ENCODE peak calls at places on chromosomes 12 and 14, in ten cellular contexts. One of them, this sample, is unnamed.

GRCh38 chr12:25187781-25188180 is 7.2 kb downstream of the DNAI7 start:
- DNase-seq in pancreas: no peak
- DNase-seq in body of pancreas: no peak
- DNase-seq in CD8-positive, alpha-beta T cell: no peak
- DNase-seq in prostate gland: no peak
- DNase-seq in Caco-2: no peak
- DNase-seq in cardiac muscle cell: no peak
- DNase-seq in ovary: no peak
- DNase-seq in A549: no peak
- DNase-seq in adrenal gland: no peak
- DNase-seq in this sample: no peak

GRCh38 chr14:101114726-101115481 is 211.4 kb upstream of the RTL1 start:
- DNase-seq in pancreas: peak; percentile 33
- DNase-seq in body of pancreas: no peak
- DNase-seq in CD8-positive, alpha-beta T cell: no peak
- DNase-seq in prostate gland: no peak
- DNase-seq in Caco-2: no peak
- DNase-seq in cardiac muscle cell: no peak
- DNase-seq in ovary: no peak
- DNase-seq in A549: no peak
- DNase-seq in adrenal gland: peak; percentile 29
- DNase-seq in this sample: no peak

GRCh38 chr12:29591140-29592020 is 93.9 kb upstream of the OVCH1 start:
- DNase-seq in pancreas: no peak
- DNase-seq in body of pancreas: no peak
- DNase-seq in CD8-positive, alpha-beta T cell: no peak
- DNase-seq in prostate gland: no peak
- DNase-seq in Caco-2: no peak
- DNase-seq in cardiac muscle cell: peak; percentile 57
- DNase-seq in ovary: peak; percentile 20
- DNase-seq in A549: no peak
- DNase-seq in adrenal gland: no peak
- DNase-seq in this sample: no peak

GRCh38 chr12:89636776-89637160 is 71.9 kb downstream of the ATP2B1 start:
- DNase-seq in pancreas: no peak
- DNase-seq in body of pancreas: no peak
- DNase-seq in CD8-positive, alpha-beta T cell: no peak
- DNase-seq in prostate gland: no peak
- DNase-seq in Caco-2: no peak
- DNase-seq in cardiac muscle cell: no peak
- DNase-seq in ovary: no peak
- DNase-seq in A549: no peak
- DNase-seq in adrenal gland: no peak
- DNase-seq in this sample: no peak

GRCh38 chr12:28569698-28570411 is 379.6 kb downstream of the CCDC91 start:
- DNase-seq in pancreas: no peak
- DNase-seq in body of pancreas: no peak
- DNase-seq in CD8-positive, alpha-beta T cell: no peak
- DNase-seq in prostate gland: no peak
- DNase-seq in Caco-2: no peak
- DNase-seq in cardiac muscle cell: no peak
- DNase-seq in ovary: no peak
- DNase-seq in A549: peak; percentile 25
- DNase-seq in adrenal gland: no peak
- DNase-seq in this sample: no peak

GRCh38 chr12:44873898-44874297 is 2.2 kb downstream of the NELL2 start:
- DNase-seq in pancreas: no peak
- DNase-seq in body of pancreas: no peak
- DNase-seq in CD8-positive, alpha-beta T cell: no peak
- DNase-seq in prostate gland: no peak
- DNase-seq in Caco-2: no peak
- DNase-seq in cardiac muscle cell: peak; percentile 2
- DNase-seq in ovary: no peak
- DNase-seq in A549: no peak
- DNase-seq in adrenal gland: no peak
- DNase-seq in this sample: no peak

GRCh38 chr12:990308-990648 is 745 bp upstream of the ERC1 start:
- DNase-seq in pancreas: peak; percentile 88
- DNase-seq in body of pancreas: peak; percentile 71
- DNase-seq in CD8-positive, alpha-beta T cell: peak; percentile 47
- DNase-seq in prostate gland: peak; percentile 56
- DNase-seq in Caco-2: peak; percentile 63
- DNase-seq in cardiac muscle cell: peak; percentile 74
- DNase-seq in ovary: peak; percentile 68
- DNase-seq in A549: peak; percentile 38
- DNase-seq in adrenal gland: peak; percentile 88
- DNase-seq in this sample: peak; percentile 64

GRCh38 chr12:49662998-49663843 is 39.9 kb downstream of the PRPF40B start:
- DNase-seq in pancreas: no peak
- DNase-seq in body of pancreas: no peak
- DNase-seq in CD8-positive, alpha-beta T cell: peak; percentile 74
- DNase-seq in prostate gland: no peak
- DNase-seq in Caco-2: no peak
- DNase-seq in cardiac muscle cell: peak; percentile 84
- DNase-seq in ovary: peak; percentile 63
- DNase-seq in A549: no peak
- DNase-seq in adrenal gland: peak; percentile 85
- DNase-seq in this sample: peak; percentile 91

GRCh38 chr12:58458093-58458492 is 462.2 kb downstream of the LRIG3 start:
- DNase-seq in pancreas: no peak
- DNase-seq in body of pancreas: no peak
- DNase-seq in CD8-positive, alpha-beta T cell: no peak
- DNase-seq in prostate gland: no peak
- DNase-seq in Caco-2: no peak
- DNase-seq in cardiac muscle cell: no peak
- DNase-seq in ovary: no peak
- DNase-seq in A549: no peak
- DNase-seq in adrenal gland: no peak
- DNase-seq in this sample: no peak

GRCh38 chr14:87613856-87614255 is 379.1 kb downstream of the GALC start:
- DNase-seq in pancreas: no peak
- DNase-seq in body of pancreas: no peak
- DNase-seq in CD8-positive, alpha-beta T cell: no peak
- DNase-seq in prostate gland: no peak
- DNase-seq in Caco-2: no peak
- DNase-seq in cardiac muscle cell: no peak
- DNase-seq in ovary: no peak
- DNase-seq in A549: no peak
- DNase-seq in adrenal gland: no peak
- DNase-seq in this sample: no peak

GRCh38 chr14:69812725-69813124 is 15.7 kb upstream of the SLC10A1 start:
- DNase-seq in pancreas: no peak
- DNase-seq in body of pancreas: no peak
- DNase-seq in CD8-positive, alpha-beta T cell: no peak
- DNase-seq in prostate gland: no peak
- DNase-seq in Caco-2: peak; percentile 73
- DNase-seq in cardiac muscle cell: no peak
- DNase-seq in ovary: no peak
- DNase-seq in A549: no peak
- DNase-seq in adrenal gland: no peak
- DNase-seq in this sample: no peak

GRCh38 chr14:35341454-35342159 is 49.4 kb downstream of the PSMA6 start:
- DNase-seq in pancreas: peak; percentile 99
- DNase-seq in body of pancreas: peak; percentile 98
- DNase-seq in CD8-positive, alpha-beta T cell: peak; percentile 40
- DNase-seq in prostate gland: peak; percentile 99
- DNase-seq in Caco-2: no peak
- DNase-seq in cardiac muscle cell: peak; percentile 85
- DNase-seq in ovary: peak; percentile 94
- DNase-seq in A549: peak; percentile 87
- DNase-seq in adrenal gland: peak; percentile 99
- DNase-seq in this sample: peak; percentile 95

GRCh38 chr14:35343709-35344474 is 51.7 kb downstream of the PSMA6 start:
- DNase-seq in pancreas: no peak
- DNase-seq in body of pancreas: no peak
- DNase-seq in CD8-positive, alpha-beta T cell: no peak
- DNase-seq in prostate gland: no peak
- DNase-seq in Caco-2: no peak
- DNase-seq in cardiac muscle cell: no peak
- DNase-seq in ovary: no peak
- DNase-seq in A549: no peak
- DNase-seq in adrenal gland: no peak
- DNase-seq in this sample: no peak

GRCh38 chr14:35339761-35340406 is 47.7 kb downstream of the PSMA6 start:
- DNase-seq in pancreas: no peak
- DNase-seq in body of pancreas: no peak
- DNase-seq in CD8-positive, alpha-beta T cell: no peak
- DNase-seq in prostate gland: no peak
- DNase-seq in Caco-2: no peak
- DNase-seq in cardiac muscle cell: no peak
- DNase-seq in ovary: no peak
- DNase-seq in A549: no peak
- DNase-seq in adrenal gland: peak; percentile 64
- DNase-seq in this sample: no peak

GRCh38 chr14:35340616-35341453 is 48.7 kb downstream of the PSMA6 start:
- DNase-seq in pancreas: no peak
- DNase-seq in body of pancreas: no peak
- DNase-seq in CD8-positive, alpha-beta T cell: no peak
- DNase-seq in prostate gland: no peak
- DNase-seq in Caco-2: no peak
- DNase-seq in cardiac muscle cell: no peak
- DNase-seq in ovary: no peak
- DNase-seq in A549: no peak
- DNase-seq in adrenal gland: no peak
- DNase-seq in this sample: no peak

GRCh38 chr14:35342160-35343010 is 50.2 kb downstream of the PSMA6 start:
- DNase-seq in pancreas: no peak
- DNase-seq in body of pancreas: peak; percentile 54
- DNase-seq in CD8-positive, alpha-beta T cell: no peak
- DNase-seq in prostate gland: peak; percentile 69
- DNase-seq in Caco-2: no peak
- DNase-seq in cardiac muscle cell: peak; percentile 27
- DNase-seq in ovary: peak; percentile 30
- DNase-seq in A549: no peak
- DNase-seq in adrenal gland: peak; percentile 92
- DNase-seq in this sample: peak; percentile 60
- H3K4me3 ChIP-seq in pancreas: no peak overlapping the region
- H3K4me3 ChIP-seq in body of pancreas: no peak overlapping the region
- H3K4me3 ChIP-seq in CD8-positive, alpha-beta T cell: no peak overlapping the region
- H3K4me3 ChIP-seq in prostate gland: peak overlapping the region; percentile 11
- H3K4me3 ChIP-seq in Caco-2: no peak overlapping the region
- H3K4me3 ChIP-seq in cardiac muscle cell: no peak overlapping the region
- H3K4me3 ChIP-seq in ovary: peak overlapping the region; percentile 3
- H3K4me3 ChIP-seq in A549: no peak overlapping the region
- H3K4me3 ChIP-seq in adrenal gland: no peak overlapping the region
- H3K4me3 ChIP-seq in this sample: no peak overlapping the region

DNA sequence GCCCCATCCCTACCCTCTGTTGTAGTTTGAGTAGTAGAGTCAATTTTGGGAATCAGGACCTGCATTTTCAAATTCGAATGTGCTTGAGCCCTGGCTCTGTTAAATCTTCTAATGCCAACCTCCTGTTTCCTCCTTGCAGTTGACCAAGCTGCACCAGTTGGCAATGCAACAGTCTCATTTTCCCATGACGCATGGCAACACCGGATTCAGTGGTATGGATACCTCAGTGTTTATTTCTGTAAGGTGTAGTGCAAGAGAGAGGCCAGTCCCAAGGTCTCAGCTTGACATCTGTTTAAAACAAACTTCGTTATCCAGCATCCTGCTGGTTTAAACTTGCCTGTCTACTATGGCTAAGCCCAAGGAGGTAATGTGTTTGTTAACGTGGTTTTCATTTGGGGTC is 15.2 kb downstream of the PCBP2 start:
- DNase-seq in pancreas: no peak
- DNase-seq in body of pancreas: no peak
- DNase-seq in CD8-positive, alpha-beta T cell: no peak
- DNase-seq in prostate gland: no peak
- DNase-seq in Caco-2: peak; percentile 3
- DNase-seq in cardiac muscle cell: no peak
- DNase-seq in ovary: no peak
- DNase-seq in A549: no peak
- DNase-seq in adrenal gland: no peak
- DNase-seq in this sample: no peak
- H3K4me1 ChIP-seq in pancreas: no peaks in the 10 kb centered on the region
- H3K4me1 ChIP-seq in body of pancreas: peaks cover 3% of the 10 kb centered on the region
- H3K4me1 ChIP-seq in CD8-positive, alpha-beta T cell: no peaks in the 10 kb centered on the region
- H3K4me1 ChIP-seq in prostate gland: peaks cover 5% of the 10 kb centered on the region
- H3K4me1 ChIP-seq in Caco-2: no peaks in the 10 kb centered on the region
- H3K4me1 ChIP-seq in cardiac muscle cell: peaks cover 11% of the 10 kb centered on the region
- H3K4me1 ChIP-seq in ovary: no peaks in the 10 kb centered on the region
- H3K4me1 ChIP-seq in A549: peaks cover 29% of the 10 kb centered on the region
- H3K4me1 ChIP-seq in adrenal gland: peaks cover 6% of the 10 kb centered on the region
- H3K4me1 ChIP-seq in this sample: peaks cover 3% of the 10 kb centered on the region

GRCh38 chr12:48128800-48129199 is 9.6 kb downstream of the PFKM start:
- DNase-seq in pancreas: no peak
- DNase-seq in body of pancreas: no peak
- DNase-seq in CD8-positive, alpha-beta T cell: no peak
- DNase-seq in prostate gland: no peak
- DNase-seq in Caco-2: no peak
- DNase-seq in cardiac muscle cell: no peak
- DNase-seq in ovary: no peak
- DNase-seq in A549: no peak
- DNase-seq in adrenal gland: no peak
- DNase-seq in this sample: no peak
- TF ChIP-seq CTCF in pancreas: no peak
- TF ChIP-seq CTCF in body of pancreas: no peak
- TF ChIP-seq CTCF in CD8-positive, alpha-beta T cell: no peak
- TF ChIP-seq CTCF in prostate gland: no peak
- TF ChIP-seq CTCF in Caco-2: no peak
- TF ChIP-seq CTCF in cardiac muscle cell: no peak
- TF ChIP-seq CTCF in ovary: no peak
- TF ChIP-seq CTCF in A549: no peak
- TF ChIP-seq CTCF in adrenal gland: no peak
- TF ChIP-seq CTCF in this sample: no peak

GRCh38 chr12:123267991-123268843 is 3.4 kb downstream of the CDK2AP1 start:
- DNase-seq in pancreas: no peak
- DNase-seq in body of pancreas: no peak
- DNase-seq in CD8-positive, alpha-beta T cell: no peak
- DNase-seq in prostate gland: no peak
- DNase-seq in Caco-2: no peak
- DNase-seq in cardiac muscle cell: no peak
- DNase-seq in ovary: no peak
- DNase-seq in A549: no peak
- DNase-seq in adrenal gland: peak; percentile 68
- DNase-seq in this sample: peak; percentile 46
- H3K4me3 ChIP-seq in pancreas: no peak overlapping the region
- H3K4me3 ChIP-seq in body of pancreas: no peak overlapping the region
- H3K4me3 ChIP-seq in CD8-positive, alpha-beta T cell: no peak overlapping the region
- H3K4me3 ChIP-seq in prostate gland: no peak overlapping the region
- H3K4me3 ChIP-seq in Caco-2: no peak overlapping the region
- H3K4me3 ChIP-seq in cardiac muscle cell: no peak overlapping the region
- H3K4me3 ChIP-seq in ovary: no peak overlapping the region
- H3K4me3 ChIP-seq in A549: no peak overlapping the region
- H3K4me3 ChIP-seq in adrenal gland: no peak overlapping the region
- H3K4me3 ChIP-seq in this sample: peak overlapping the region; percentile 86

GRCh38 chr12:122646568-122647220 is 56.5 kb downstream of the HCAR2 start:
- DNase-seq in pancreas: no peak
- DNase-seq in body of pancreas: no peak
- DNase-seq in CD8-positive, alpha-beta T cell: peak; percentile 10
- DNase-seq in prostate gland: no peak
- DNase-seq in Caco-2: no peak
- DNase-seq in cardiac muscle cell: no peak
- DNase-seq in ovary: no peak
- DNase-seq in A549: no peak
- DNase-seq in adrenal gland: no peak
- DNase-seq in this sample: no peak
- H3K4me1 ChIP-seq in pancreas: no peaks in the 10 kb centered on the region
- H3K4me1 ChIP-seq in body of pancreas: peaks cover 3% of the 10 kb centered on the region
- H3K4me1 ChIP-seq in CD8-positive, alpha-beta T cell: no peaks in the 10 kb centered on the region
- H3K4me1 ChIP-seq in prostate gland: no peaks in the 10 kb centered on the region
- H3K4me1 ChIP-seq in Caco-2: no peaks in the 10 kb centered on the region
- H3K4me1 ChIP-seq in cardiac muscle cell: no peaks in the 10 kb centered on the region
- H3K4me1 ChIP-seq in ovary: no peaks in the 10 kb centered on the region
- H3K4me1 ChIP-seq in A549: peaks cover 6% of the 10 kb centered on the region
- H3K4me1 ChIP-seq in adrenal gland: no peaks in the 10 kb centered on the region
- H3K4me1 ChIP-seq in this sample: no peaks in the 10 kb centered on the region

GRCh38 chr14:61417890-61418455 is 96.6 kb downstream of the PRKCH start:
- DNase-seq in pancreas: no peak
- DNase-seq in body of pancreas: no peak
- DNase-seq in CD8-positive, alpha-beta T cell: no peak
- DNase-seq in prostate gland: no peak
- DNase-seq in Caco-2: no peak
- DNase-seq in cardiac muscle cell: no peak
- DNase-seq in ovary: no peak
- DNase-seq in A549: no peak
- DNase-seq in adrenal gland: no peak
- DNase-seq in this sample: no peak
- TF ChIP-seq CTCF in pancreas: no peak
- TF ChIP-seq CTCF in body of pancreas: no peak
- TF ChIP-seq CTCF in CD8-positive, alpha-beta T cell: no peak
- TF ChIP-seq CTCF in prostate gland: no peak
- TF ChIP-seq CTCF in Caco-2: no peak
- TF ChIP-seq CTCF in cardiac muscle cell: no peak
- TF ChIP-seq CTCF in ovary: no peak
- TF ChIP-seq CTCF in A549: no peak
- TF ChIP-seq CTCF in adrenal gland: no peak
- TF ChIP-seq CTCF in this sample: no peak